ENCODE peak calls at places on chromosomes 16 and 17, in five cellular contexts. E, U, V, D and J are unnamed samples.

GRCh38 chr16:73771676-73772075 is 524.9 kb upstream of the PSMD7 start:
- DNase-seq in E (peak), U (no peak), V (peak), D (no peak), J (no peak)

GRCh38 chr17:68184816-68185436 is 62.9 kb upstream of the AMZ2 start:
- DNase-seq in E (no peak), U (no peak), V (no peak), D (no peak), J (no peak)

GRCh38 chr16:57755061-57755684 is 19.6 kb downstream of the KATNB1 start:
- DNase-seq in E (no peak), U (no peak), V (no peak), D (no peak), J (no peak)

GRCh38 chr16:53356478-53357207 is 77.6 kb upstream of the RBL2 start:
- DNase-seq in E (no peak), U (no peak), V (no peak), D (no peak), J (no peak)

GRCh38 chr17:73069164-73069774 is 23.2 kb downstream of the SLC39A11 start:
- DNase-seq in E (no peak), U (no peak), V (no peak), D (no peak), J (no peak)

GRCh38 chr17:55265434-55266021 is 768 bp downstream of the HLF start:
- DNase-seq in E (no peak), U (no peak), V (no peak), D (no peak), J (no peak)

GRCh38 chr17:35740997-35741931 is 9.8 kb downstream of the RASL10B start:
- DNase-seq in E (no peak), U (no peak), V (no peak), D (no peak), J (no peak)

GRCh38 chr16:68433316-68433715 is 15.0 kb downstream of the SMPD3 start:
- DNase-seq in E (no peak), U (no peak), V (no peak), D (no peak), J (no peak)

GRCh38 chr17:37702605-37703004 is 42.3 kb downstream of the HNF1B start:
- DNase-seq in E (peak), U (no peak), V (peak), D (peak), J (peak)

GRCh38 chr17:45848868-45849535 is 4.3 kb downstream of the SPPL2C start:
- DNase-seq in E (no peak), U (no peak), V (no peak), D (no peak), J (no peak)

GRCh38 chr17:35079547-35079946 is 16.0 kb upstream of the RFFL start:
- DNase-seq in E (no peak), U (no peak), V (no peak), D (peak), J (no peak)

GRCh38 chr16:65532218-65532617 is 410.4 kb upstream of the CDH11 start:
- DNase-seq in E (no peak), U (no peak), V (no peak), D (no peak), J (no peak)

GRCh38 chr17:46777943-46778915 is 40.3 kb downstream of the WNT3 start:
- DNase-seq in E (no peak), U (no peak), V (no peak), D (no peak), J (no peak)

GRCh38 chr16:65319621-65320231 is 197.9 kb upstream of the CDH11 start:
- DNase-seq in E (no peak), U (no peak), V (no peak), D (no peak), J (no peak)

GRCh38 chr17:32429598-32429997 is 14.7 kb upstream of the PSMD11 start:
- DNase-seq in E (no peak), U (no peak), V (no peak), D (no peak), J (no peak)

GRCh38 chr17:58248955-58249269 is 10.5 kb downstream of the LPO start:
- DNase-seq in E (no peak), U (no peak), V (no peak), D (no peak), J (no peak)

GRCh38 chr17:50144845-50145531 is 5.5 kb downstream of the PPP1R9B start:
- DNase-seq in E (no peak), U (no peak), V (no peak), D (peak), J (no peak)

GRCh38 chr16:11161974-11162373 is 94.0 kb downstream of the SOCS1 start:
- DNase-seq in E (no peak), U (no peak), V (no peak), D (no peak), J (no peak)

GRCh38 chr17:20032636-20033035 is 23.5 kb downstream of the SPECC1 start:
- DNase-seq in E (no peak), U (no peak), V (no peak), D (no peak), J (no peak)

GRCh38 chr17:11251561-11252107 is 10.6 kb downstream of the SHISA6 start:
- DNase-seq in E (no peak), U (no peak), V (no peak), D (no peak), J (no peak)

GRCh38 chr17:16652847-16653366 is 743 bp downstream of the ZNF624 start:
- DNase-seq in E (no peak), U (no peak), V (no peak), D (peak), J (no peak)

GRCh38 chr17:18377437-18378204 is at the start of gene EVPLL:
- DNase-seq in E (no peak), U (no peak), V (no peak), D (no peak), J (no peak)

GRCh38 chr17:39001703-39002637 is 34.8 kb upstream of the FBXO47 start:
- DNase-seq in E (no peak), U (no peak), V (peak), D (peak), J (no peak)

GRCh38 chr16:35210681-35211433 is 1751.4 kb downstream of the TP53TG3F start:
- DNase-seq in E (no peak), U (no peak), V (no peak), D (no peak), J (no peak)

GRCh38 chr16:20074089-20074956 is 633 bp upstream of the GPR139 start:
- DNase-seq in E (no peak), U (no peak), V (no peak), D (no peak), J (no peak)

DNA sequence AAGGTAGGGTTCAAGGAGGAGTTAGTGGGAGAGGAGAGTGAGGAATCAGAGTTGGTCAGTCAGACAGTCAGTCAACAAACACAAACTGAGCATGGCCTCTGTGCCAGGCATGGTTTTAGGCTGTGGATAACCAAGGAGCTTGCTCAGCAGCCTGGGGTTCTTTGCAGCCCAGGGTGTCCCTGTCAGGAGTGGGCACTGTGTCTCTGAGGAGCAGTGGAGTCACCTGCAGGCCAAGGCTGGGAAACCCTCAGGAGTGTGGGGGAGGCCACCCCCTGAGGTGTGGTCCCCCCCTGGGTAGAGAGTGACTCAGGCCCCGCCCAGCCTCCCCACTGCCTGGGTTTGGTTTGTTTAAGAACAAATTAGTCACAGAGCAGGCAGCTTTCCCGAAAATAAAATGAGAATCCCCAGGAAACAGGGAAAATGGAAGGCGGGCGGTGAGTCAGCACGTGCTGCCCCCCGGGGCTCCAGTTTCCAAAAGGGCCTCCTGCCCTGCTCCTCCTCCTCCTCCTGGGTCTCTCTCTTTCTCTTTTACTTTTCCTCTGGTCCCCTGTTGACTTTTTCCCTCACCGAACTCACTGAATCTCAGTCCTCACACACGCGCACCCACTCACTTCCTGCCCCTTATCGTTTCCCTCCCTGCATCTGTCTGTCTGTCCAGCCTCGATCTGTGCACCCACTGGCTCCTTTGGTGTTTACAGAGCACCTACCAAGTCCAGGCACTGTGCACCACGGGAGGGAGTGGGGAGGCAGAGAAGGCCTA is 44.3 kb downstream of the SOCS3 start:
- DNase-seq in E (peak), U (peak), V (peak), D (peak), J (peak)
- TF ChIP-seq CTCF in E (no peak), U (no peak), V (no peak), D (peak), J (no peak)

DNA sequence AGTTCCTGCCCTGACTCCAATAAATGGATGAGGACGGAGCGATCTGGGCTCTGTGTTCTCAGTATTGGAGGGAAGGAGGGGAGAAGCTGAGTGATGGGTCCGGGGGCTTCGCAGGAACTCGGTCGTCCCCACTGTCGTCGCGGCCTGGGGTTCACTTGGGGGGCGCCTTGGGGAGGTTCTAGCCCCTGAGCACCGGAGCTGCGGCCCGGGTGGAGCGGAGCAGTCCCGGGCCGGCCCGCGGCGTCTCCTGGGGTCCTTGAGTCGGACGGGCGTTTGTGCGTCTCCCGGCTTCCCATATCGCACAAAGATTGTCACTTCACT is 600 bp upstream of the HBM start:
- DNase-seq in E (no peak), U (no peak), V (no peak), D (no peak), J (no peak)
- H3K4me3 ChIP-seq in E (no peak), U (peak), V (no peak), D (peak), J (no peak)

GRCh38 chr17:79657036-79657435 is 46.2 kb upstream of the RBFOX3 start:
- DNase-seq in E (no peak), U (no peak), V (no peak), D (no peak), J (no peak)

GRCh38 chr17:79659376-79659775 is 48.5 kb upstream of the RBFOX3 start:
- DNase-seq in E (no peak), U (no peak), V (no peak), D (no peak), J (no peak)

GRCh38 chr17:79661292-79662041 is 50.6 kb upstream of the RBFOX3 start:
- DNase-seq in E (no peak), U (no peak), V (no peak), D (no peak), J (no peak)

GRCh38 chr17:79657861-79658810 is 47.3 kb upstream of the RBFOX3 start:
- DNase-seq in E (no peak), U (no peak), V (no peak), D (no peak), J (no peak)

DNA sequence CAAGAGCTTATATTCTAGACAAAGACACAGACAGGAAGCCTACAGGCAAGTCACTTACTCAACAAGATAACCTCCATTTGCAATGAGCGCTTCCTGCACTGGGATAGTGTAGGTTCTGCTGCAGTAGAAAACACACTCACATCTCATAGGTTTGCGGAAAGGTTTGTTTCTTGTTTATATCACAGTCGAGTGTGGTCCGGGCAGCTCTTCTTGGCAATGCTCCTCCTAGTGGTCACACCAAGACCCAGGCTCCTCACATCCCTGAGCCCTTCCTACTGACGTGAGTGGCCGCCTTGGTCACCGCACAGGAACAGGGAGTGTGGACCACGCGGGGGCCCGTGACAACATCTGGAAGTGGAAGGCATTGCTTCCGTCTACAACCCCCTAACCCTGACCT is 48.0 kb upstream of the RBFOX3 start:
- DNase-seq in E (no peak), U (no peak), V (no peak), D (peak), J (no peak)
- TF ChIP-seq CTCF in E (peak), U (no peak), V (peak), D (peak), J (peak)

GRCh38 chr17:43658890-43659289 is 2.8 kb downstream of the MEOX1 start:
- DNase-seq in E (no peak), U (no peak), V (no peak), D (no peak), J (no peak)

GRCh38 chr17:43660262-43660661 is 1.5 kb downstream of the MEOX1 start:
- DNase-seq in E (no peak), U (no peak), V (no peak), D (no peak), J (no peak)

GRCh38 chr17:43661699-43662431 is at the start of gene MEOX1:
- DNase-seq in E (peak), U (no peak), V (peak), D (peak), J (no peak)

GRCh38 chr17:43660816-43661493 is 767 bp downstream of the MEOX1 start:
- DNase-seq in E (no peak), U (peak), V (no peak), D (no peak), J (no peak)

GRCh38 chr17:43659823-43660222 is 1.9 kb downstream of the MEOX1 start:
- DNase-seq in E (no peak), U (no peak), V (no peak), D (no peak), J (no peak)
- H3K4me3 ChIP-seq in E (no peak), U (no peak), V (no peak), D (no peak), J (no peak)

DNA sequence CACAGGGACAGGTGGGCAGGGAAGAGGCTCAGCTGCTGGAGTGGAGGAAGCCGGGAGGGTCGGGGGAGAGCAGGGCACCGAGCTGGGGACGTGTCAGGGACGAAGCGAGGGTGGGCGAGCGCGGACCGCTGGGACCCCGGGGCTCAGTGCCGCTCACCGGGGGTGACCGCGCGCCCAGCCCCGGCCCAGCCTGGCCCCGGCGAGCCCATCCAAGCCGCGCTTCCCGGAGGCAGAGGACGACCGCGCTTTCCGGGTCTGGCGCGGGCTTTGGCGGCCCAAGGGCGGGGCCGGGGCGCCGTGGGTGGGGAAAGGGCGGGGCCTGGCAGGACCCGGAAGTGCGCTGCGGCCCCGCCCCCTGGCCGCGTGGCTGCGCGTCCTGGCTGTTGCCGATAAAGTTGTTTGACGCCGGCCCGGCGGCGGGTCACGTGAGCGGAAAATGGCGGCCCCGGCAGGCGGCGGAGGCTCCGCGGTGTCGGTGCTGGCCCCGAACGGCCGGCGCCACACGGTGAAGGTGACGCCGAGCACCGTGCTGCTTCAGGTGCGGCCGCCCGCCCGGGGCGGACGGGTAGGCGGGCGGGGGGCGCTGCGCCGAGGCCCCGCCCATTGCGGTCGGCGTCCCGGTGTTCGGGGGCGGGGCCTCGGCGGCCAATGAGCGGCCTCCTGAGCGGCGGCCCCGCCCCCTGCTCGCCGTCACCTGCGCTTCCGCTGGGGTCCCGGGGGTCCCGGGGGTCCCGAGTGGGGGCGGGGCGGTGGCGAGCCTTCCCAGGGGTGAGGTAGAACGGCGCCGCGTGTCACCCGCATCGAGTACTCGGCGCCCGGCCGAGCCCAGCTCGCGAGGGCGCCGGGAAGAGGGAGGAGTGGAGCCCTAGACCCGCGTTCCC is at the start of gene ASPSCR1:
- DNase-seq in E (peak), U (peak), V (peak), D (peak), J (peak)
- TF ChIP-seq CTCF in E (no peak), U (no peak), V (no peak), D (no peak), J (no peak)

DNA sequence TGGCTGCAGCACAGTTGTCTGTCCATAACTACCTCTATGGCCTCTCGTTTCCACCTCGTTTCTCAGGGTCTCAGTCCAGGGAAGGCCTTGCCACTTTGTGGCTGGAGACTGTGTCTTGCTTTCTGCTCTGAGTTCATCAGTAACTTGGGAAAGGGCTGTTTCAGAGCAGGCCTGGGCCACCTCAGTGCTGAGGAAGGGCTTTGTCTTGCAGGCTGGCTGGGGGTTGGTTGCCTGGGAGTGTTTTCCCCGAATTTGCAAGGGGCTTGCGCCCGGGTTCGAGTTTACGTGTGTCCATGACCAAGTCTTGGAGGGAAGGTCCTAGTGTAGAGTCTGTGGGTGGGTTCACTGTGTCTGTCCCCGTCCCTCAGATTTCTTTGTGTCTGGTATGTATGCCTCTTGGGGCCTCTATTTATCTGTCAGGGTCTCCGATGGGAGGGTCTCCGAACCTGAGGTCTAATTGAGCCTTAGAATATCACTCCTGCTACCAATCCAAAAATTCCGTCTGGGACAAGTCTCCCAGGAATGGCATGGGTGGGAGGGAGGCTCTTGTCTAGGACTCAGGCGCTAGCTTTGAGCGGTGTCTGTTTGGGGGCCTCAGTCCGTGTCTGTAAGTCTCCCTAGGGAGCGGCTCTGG is 594 bp upstream of the TGFB1I1 start:
- DNase-seq in E (no peak), U (no peak), V (no peak), D (no peak), J (no peak)
- H3K4me3 ChIP-seq in E (peak), U (no peak), V (peak), D (peak), J (peak)

GRCh38 chr16:87234601-87235000 is 82.6 kb downstream of the C16orf95 start:
- DNase-seq in E (no peak), U (no peak), V (no peak), D (no peak), J (no peak)

GRCh38 chr16:87236516-87237115 is 80.6 kb downstream of the C16orf95 start:
- DNase-seq in E (no peak), U (no peak), V (no peak), D (no peak), J (no peak)

GRCh38 chr16:87238371-87238715 is 78.8 kb downstream of the C16orf95 start:
- DNase-seq in E (no peak), U (no peak), V (no peak), D (no peak), J (no peak)

GRCh38 chr16:87233928-87234327 is 83.3 kb downstream of the C16orf95 start:
- DNase-seq in E (peak), U (no peak), V (no peak), D (peak), J (no peak)

GRCh38 chr16:87235810-87236515 is 81.2 kb downstream of the C16orf95 start:
- DNase-seq in E (no peak), U (no peak), V (no peak), D (no peak), J (no peak)
- TF ChIP-seq CTCF in E (peak), U (no peak), V (no peak), D (no peak), J (no peak)

GRCh38 chr16:21233521-21234150 is at the start of gene ANKS4B:
- DNase-seq in E (no peak), U (no peak), V (no peak), D (no peak), J (no peak)
- H3K4me3 ChIP-seq in E (no peak), U (no peak), V (no peak), D (no peak), J (no peak)

GRCh38 chr17:951388-952132 is 28.0 kb downstream of the NXN start:
- DNase-seq in E (peak), U (no peak), V (no peak), D (peak), J (peak)
- TF ChIP-seq CTCF in E (no peak), U (no peak), V (no peak), D (no peak), J (peak)

DNA sequence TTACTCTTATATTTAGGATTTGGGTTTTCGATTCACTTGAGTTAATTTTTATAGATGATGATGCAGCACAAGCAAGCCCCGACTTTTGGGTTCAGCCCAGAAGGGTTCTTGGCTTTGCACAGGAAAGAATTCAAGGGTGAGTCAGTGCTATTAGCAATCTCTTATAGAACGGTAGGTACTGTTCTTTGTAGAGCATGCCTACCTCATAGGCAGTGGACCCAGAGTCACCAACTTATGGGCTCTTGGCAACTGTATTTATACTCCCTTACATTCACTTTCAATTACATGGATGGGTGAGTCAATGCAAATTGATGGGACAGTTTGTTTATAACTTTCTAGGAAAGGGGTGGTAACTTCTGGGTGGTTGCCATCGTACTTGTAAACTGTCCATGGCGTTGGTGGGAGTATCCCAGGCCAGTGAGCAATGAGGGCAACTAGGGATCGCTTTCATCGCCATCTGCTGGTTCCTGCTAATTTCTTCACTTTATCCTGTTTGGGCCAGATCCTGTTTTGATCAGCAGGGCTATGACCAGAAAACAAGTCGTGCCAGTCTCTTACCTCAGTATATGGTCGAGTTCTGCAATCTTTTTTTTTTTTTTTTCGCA is 362.6 kb downstream of the CNTNAP4 start:
- DNase-seq in E (peak), U (no peak), V (no peak), D (peak), J (no peak)
- H3K4me3 ChIP-seq in E (no peak), U (no peak), V (no peak), D (no peak), J (no peak)